ENCODE peak calls at places on chromosome 4, in ten cellular contexts. S is GM12864; V is choroid plexus epithelial cell; B is breast epithelium; Z is fibroblast of lung; M is ovary; I is astrocyte of the spinal cord; K is tibial nerve; A is CD4-positive, alpha-beta T cell; N is K562. X is an unnamed sample.

GRCh38 chr4:3880595-3881120 is 114.5 kb downstream of the ADRA2C start:
- DNase-seq in A (peak), Z (peak), M (peak), N (peak), B (peak), V (peak), S (no peak), K (no peak), I (peak), X (peak)

GRCh38 chr4:139299536-139299935 is 1.8 kb upstream of the NAA15 start:
- DNase-seq in A (no peak), S (no peak), Z (peak), M (no peak), N (no peak), B (no peak), V (no peak), I (no peak), K (no peak), X (no peak)

GRCh38 chr4:10161146-10161545 is 44.5 kb upstream of the WDR1 start:
- DNase-seq in M (no peak), K (no peak), I (no peak), V (peak), B (no peak), A (no peak), S (no peak), Z (no peak), N (no peak), X (no peak)

GRCh38 chr4:6909970-6910339 is 329 bp downstream of the TBC1D14 start:
- DNase-seq in V (no peak), N (peak), M (peak), B (no peak), K (no peak), A (no peak), S (no peak), Z (no peak), I (no peak), X (no peak)

GRCh38 chr4:80767944-80768343 is 262.6 kb upstream of the BMP3 start:
- DNase-seq in A (no peak), V (no peak), K (no peak), I (peak), B (no peak), N (no peak), S (no peak), M (no peak), Z (peak), X (no peak)

GRCh38 chr4:20829958-20830357 is 129.7 kb downstream of the PACRGL start:
- DNase-seq in V (peak), B (no peak), A (no peak), N (no peak), I (no peak), S (no peak), Z (peak), K (no peak), M (no peak), X (no peak)

GRCh38 chr4:10761903-10762302 is 77.3 kb upstream of the CLNK start:
- DNase-seq in S (no peak), B (no peak), I (peak), A (no peak), Z (peak), V (no peak), K (no peak), N (no peak), M (no peak), X (no peak)

GRCh38 chr4:86453044-86453501 is 93.2 kb upstream of the MAPK10 start:
- DNase-seq in Z (peak), B (no peak), S (no peak), I (peak), V (peak), A (no peak), M (peak), K (no peak), N (no peak), X (no peak)

GRCh38 chr4:110540606-110541440 is 64.9 kb downstream of the ENPEP start:
- DNase-seq in N (no peak), I (peak), K (no peak), M (no peak), B (no peak), S (no peak), Z (peak), A (no peak), V (peak), X (no peak)

GRCh38 chr4:26441771-26442170 is 48.5 kb downstream of the CCKAR start:
- DNase-seq in M (no peak), I (no peak), S (no peak), B (no peak), Z (no peak), N (no peak), K (no peak), V (no peak), A (no peak), X (no peak)

GRCh38 chr4:7324651-7325121 is 110.0 kb downstream of the PSAPL1 start:
- DNase-seq in B (no peak), S (no peak), V (no peak), N (no peak), A (no peak), M (no peak), K (no peak), Z (no peak), I (no peak), X (no peak)

GRCh38 chr4:143247866-143248265 is 63.1 kb downstream of the USP38 start:
- DNase-seq in N (no peak), A (no peak), B (no peak), I (no peak), K (no peak), Z (no peak), V (no peak), S (no peak), M (no peak), X (no peak)

GRCh38 chr4:25818293-25819240 is 44.2 kb downstream of the SEL1L3 start:
- DNase-seq in I (no peak), B (no peak), M (no peak), A (no peak), V (peak), N (no peak), S (no peak), Z (peak), K (no peak), X (no peak)

GRCh38 chr4:148060264-148061138 is 328.6 kb downstream of the ARHGAP10 start:
- DNase-seq in S (no peak), K (no peak), B (no peak), V (no peak), I (no peak), M (no peak), Z (no peak), A (peak), N (no peak), X (no peak)

GRCh38 chr4:155787113-155787710 is 28.4 kb downstream of the GUCY1B1 start:
- DNase-seq in A (no peak), B (no peak), I (peak), Z (peak), M (no peak), V (peak), N (no peak), K (no peak), S (peak), X (no peak)

GRCh38 chr4:113738251-113738650 is 23.3 kb downstream of the CAMK2D start:
- DNase-seq in V (peak), B (no peak), Z (peak), K (no peak), M (no peak), A (no peak), N (no peak), I (peak), S (no peak), X (no peak)

GRCh38 chr4:20825493-20825892 is 125.2 kb downstream of the PACRGL start:
- DNase-seq in A (no peak), S (no peak), M (no peak), N (no peak), Z (no peak), I (no peak), B (no peak), V (no peak), K (no peak), X (no peak)

GRCh38 chr4:30716158-30716557 is 4.0 kb upstream of the PCDH7 start:
- DNase-seq in K (no peak), N (no peak), V (peak), M (no peak), S (no peak), Z (peak), B (no peak), A (no peak), I (peak), X (no peak)

GRCh38 chr4:27176400-27176799 is 315.8 kb downstream of the STIM2 start:
- DNase-seq in B (no peak), S (no peak), M (no peak), V (peak), N (no peak), K (no peak), Z (peak), A (no peak), I (peak), X (no peak)

GRCh38 chr4:56651071-56651384 is 30.1 kb downstream of the HOPX start:
- DNase-seq in S (no peak), N (no peak), M (no peak), A (no peak), K (no peak), Z (no peak), I (no peak), V (no peak), B (no peak), X (no peak)

GRCh38 chr4:56655209-56655626 is 25.9 kb downstream of the HOPX start:
- DNase-seq in Z (peak), B (no peak), M (peak), V (no peak), A (no peak), I (peak), K (no peak), N (no peak), S (no peak), X (no peak)

GRCh38 chr4:56655627-56656345 is 25.3 kb downstream of the HOPX start:
- DNase-seq in V (no peak), M (peak), K (no peak), B (no peak), S (no peak), A (no peak), Z (no peak), N (no peak), I (no peak), X (no peak)

GRCh38 chr4:56654238-56654632 is 26.9 kb downstream of the HOPX start:
- DNase-seq in K (no peak), B (no peak), V (peak), Z (peak), I (no peak), M (peak), S (no peak), A (no peak), N (no peak), X (peak)

GRCh38 chr4:56653461-56654237 is 27.4 kb downstream of the HOPX start:
- DNase-seq in K (no peak), S (no peak), B (no peak), N (no peak), Z (peak), M (no peak), I (no peak), A (peak), V (no peak), X (no peak)
- TF ChIP-seq CTCF in K (no peak), S (no peak), B (no peak), N (no peak), Z (no peak), M (no peak), I (no peak), A (no peak), V (no peak), X (no peak)

GRCh38 chr4:48341776-48342558 is 638 bp downstream of the SLAIN2 start:
- DNase-seq in V (peak), K (peak), B (peak), S (no peak), M (peak), A (peak), Z (peak), I (peak), N (peak), X (no peak)
- TF ChIP-seq CTCF in V (no peak), K (no peak), B (no peak), S (no peak), M (peak), A (peak), Z (no peak), I (no peak), N (no peak), X (no peak)

GRCh38 chr4:88811904-88812303 is 114.3 kb upstream of the NAP1L5 start:
- DNase-seq in A (no peak), Z (no peak), V (no peak), M (no peak), N (no peak), B (no peak), S (no peak), K (no peak), I (no peak), X (no peak)

GRCh38 chr4:88809561-88810219 is 112.1 kb upstream of the NAP1L5 start:
- DNase-seq in M (no peak), S (no peak), B (no peak), K (no peak), A (no peak), I (peak), V (no peak), N (no peak), Z (no peak), X (no peak)

GRCh38 chr4:88814043-88814617 is 116.5 kb upstream of the NAP1L5 start:
- DNase-seq in A (no peak), N (no peak), B (no peak), K (no peak), Z (no peak), V (no peak), S (no peak), M (no peak), I (no peak), X (no peak)

GRCh38 chr4:88812420-88812819 is 114.8 kb upstream of the NAP1L5 start:
- DNase-seq in B (no peak), S (no peak), Z (no peak), K (no peak), M (no peak), I (no peak), A (no peak), V (no peak), N (no peak), X (no peak)

GRCh38 chr4:88812976-88813375 is 115.3 kb upstream of the NAP1L5 start:
- DNase-seq in B (no peak), M (no peak), S (no peak), V (no peak), A (no peak), I (no peak), Z (no peak), N (no peak), K (no peak), X (no peak)
- TF ChIP-seq CTCF in B (no peak), M (no peak), S (no peak), V (no peak), A (no peak), I (no peak), Z (no peak), N (no peak), K (no peak), X (no peak)

DNA sequence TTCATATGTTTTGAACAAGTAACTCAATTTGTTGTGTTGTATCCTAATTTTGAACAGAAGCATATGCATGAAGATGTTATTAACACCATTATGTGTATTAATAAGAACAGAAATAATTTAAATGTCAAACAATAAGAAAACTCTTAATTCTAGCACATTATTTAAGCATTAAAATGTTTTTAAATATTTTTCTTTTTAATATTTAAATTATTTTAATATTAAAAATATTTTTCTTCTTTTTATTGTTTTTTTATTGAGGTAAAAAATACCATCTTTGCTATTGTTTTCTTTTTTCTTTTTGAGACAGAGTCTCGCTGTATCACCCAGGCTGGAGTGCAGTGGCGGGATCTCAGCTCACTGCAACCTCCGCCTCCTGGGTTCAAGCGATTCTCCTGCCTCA is 441.0 kb upstream of the GALNT7 start:
- DNase-seq in I (no peak), N (no peak), A (no peak), K (no peak), M (no peak), S (no peak), Z (no peak), B (no peak), V (no peak), X (no peak)
- TF ChIP-seq CTCF in I (no peak), N (no peak), A (no peak), K (no peak), M (no peak), S (no peak), Z (no peak), B (no peak), V (no peak), X (no peak)

DNA sequence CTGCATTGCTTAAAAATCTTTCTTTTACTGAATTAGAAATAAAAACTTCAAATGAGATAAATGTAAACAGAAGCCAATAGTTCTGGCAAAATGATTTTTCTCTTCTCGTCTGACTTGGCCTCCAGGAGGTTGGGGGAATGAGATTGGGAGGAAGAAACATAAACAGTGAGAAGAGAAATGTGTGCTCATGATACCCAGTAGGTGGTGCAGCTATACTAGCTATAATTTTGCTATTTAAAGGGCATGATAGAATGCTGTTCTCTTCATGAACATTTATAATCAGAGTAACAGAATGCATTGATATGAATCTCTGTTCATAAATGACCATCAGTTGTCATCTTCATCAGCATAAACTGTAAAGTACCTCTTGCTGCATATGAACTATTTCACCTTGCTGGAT is 85.5 kb downstream of the TACR3 start:
- DNase-seq in M (no peak), A (no peak), Z (no peak), B (no peak), S (no peak), N (no peak), V (no peak), K (no peak), I (no peak), X (no peak)
- TF ChIP-seq CTCF in M (no peak), A (no peak), Z (no peak), B (no peak), S (no peak), N (no peak), V (no peak), K (no peak), I (no peak), X (no peak)

GRCh38 chr4:56255820-56256219 is 131.5 kb downstream of the AASDH start:
- DNase-seq in N (no peak), M (no peak), A (no peak), S (no peak), Z (no peak), K (no peak), I (no peak), B (no peak), V (peak), X (no peak)
- TF ChIP-seq CTCF in N (no peak), M (no peak), A (no peak), S (no peak), Z (no peak), K (no peak), I (peak), B (no peak), V (peak), X (no peak)

DNA sequence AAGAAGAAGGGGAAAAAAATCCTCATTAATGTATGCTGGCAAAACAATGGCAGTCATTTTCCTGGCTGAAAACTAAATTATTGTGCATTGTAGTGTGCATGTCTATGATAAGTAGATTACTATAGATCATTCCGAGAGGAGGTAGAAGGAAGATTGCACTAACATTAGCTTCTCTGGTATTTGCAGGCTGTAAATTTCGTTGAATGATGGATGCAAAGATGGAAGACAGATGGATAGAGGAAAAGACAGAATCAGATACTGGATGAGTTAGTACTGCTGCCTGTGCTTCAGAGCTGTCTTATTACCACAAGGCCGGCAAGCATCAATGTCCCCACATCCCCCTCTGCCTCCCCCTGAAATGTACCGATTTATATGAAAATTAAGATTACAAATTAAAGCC is 17.8 kb downstream of the NAA11 start:
- DNase-seq in S (no peak), V (no peak), M (no peak), Z (no peak), A (no peak), I (no peak), K (no peak), B (no peak), N (no peak), X (no peak)
- TF ChIP-seq CTCF in S (no peak), V (no peak), M (no peak), Z (no peak), A (no peak), I (no peak), K (no peak), B (no peak), N (no peak), X (no peak)

GRCh38 chr4:22607382-22607781 is 85.4 kb upstream of the GBA3 start:
- DNase-seq in K (no peak), V (peak), Z (peak), M (peak), I (peak), N (no peak), B (no peak), S (no peak), A (no peak), X (no peak)
- TF ChIP-seq CTCF in K (peak), V (peak), Z (peak), M (no peak), I (peak), N (no peak), B (peak), S (peak), A (peak), X (no peak)

GRCh38 chr4:165698272-165698671 is 174.8 kb upstream of the TLL1 start:
- DNase-seq in S (no peak), V (no peak), I (no peak), N (no peak), K (no peak), Z (no peak), A (no peak), M (no peak), B (no peak), X (no peak)

DNA sequence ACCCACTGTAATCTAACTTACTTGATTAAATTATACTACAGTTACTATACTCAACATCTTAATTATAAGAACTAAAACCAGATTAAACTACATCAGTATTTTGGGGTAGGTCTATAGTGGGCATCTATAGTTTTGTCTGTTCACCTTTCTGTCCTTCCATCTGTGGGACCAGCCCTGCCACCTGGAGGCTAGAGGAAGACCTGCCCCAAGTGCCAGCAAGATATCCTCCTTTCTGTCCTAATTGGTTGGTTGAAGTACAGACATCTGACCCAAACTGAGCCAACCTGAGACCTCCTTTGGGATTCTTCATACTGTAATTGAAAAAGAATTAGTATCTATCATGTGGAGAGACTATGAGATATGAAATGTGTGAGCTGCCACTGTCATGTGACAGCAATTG is 172.2 kb upstream of the TLL1 start:
- DNase-seq in Z (no peak), K (no peak), I (no peak), B (no peak), A (no peak), S (no peak), N (no peak), M (no peak), V (peak), X (no peak)
- TF ChIP-seq CTCF in Z (no peak), K (no peak), I (peak), B (no peak), A (no peak), S (peak), N (no peak), M (no peak), V (peak), X (no peak)

X was measured in omental fat pad.